ENCODE peak calls at places on chromosomes 3 and 15, in eight cellular contexts. One of them, this sample, is unnamed.

GRCh38 chr3:136750209-136750921 is 1.8 kb downstream of the STAG1 start:
- DNase-seq in sigmoid colon: no peak
- DNase-seq in left lung: no peak
- DNase-seq in body of pancreas: no peak
- DNase-seq in brain microvascular endothelial cell: no peak
- DNase-seq in pancreas: no peak
- DNase-seq in fibroblast of lung: peak
- DNase-seq in colonic mucosa: no peak
- DNase-seq in this sample: no peak

GRCh38 chr3:87287025-87287424 is 10.6 kb upstream of the POU1F1 start:
- DNase-seq in sigmoid colon: no peak
- DNase-seq in left lung: no peak
- DNase-seq in fibroblast of lung: peak
- DNase-seq in pancreas: no peak
- DNase-seq in brain microvascular endothelial cell: peak
- DNase-seq in colonic mucosa: no peak
- DNase-seq in body of pancreas: no peak
- DNase-seq in this sample: no peak

GRCh38 chr3:9253327-9253726 is 3.9 kb upstream of the SRGAP3 start:
- DNase-seq in sigmoid colon: no peak
- DNase-seq in pancreas: no peak
- DNase-seq in fibroblast of lung: peak
- DNase-seq in left lung: no peak
- DNase-seq in colonic mucosa: no peak
- DNase-seq in body of pancreas: no peak
- DNase-seq in brain microvascular endothelial cell: no peak
- DNase-seq in this sample: no peak

GRCh38 chr15:24772709-24773373 is 97.3 kb downstream of the NPAP1 start:
- DNase-seq in sigmoid colon: peak
- DNase-seq in fibroblast of lung: peak
- DNase-seq in body of pancreas: peak
- DNase-seq in left lung: peak
- DNase-seq in colonic mucosa: peak
- DNase-seq in pancreas: peak
- DNase-seq in brain microvascular endothelial cell: peak
- DNase-seq in this sample: peak

GRCh38 chr3:40800343-40800742 is 275.6 kb downstream of the ZNF621 start:
- DNase-seq in colonic mucosa: no peak
- DNase-seq in pancreas: no peak
- DNase-seq in sigmoid colon: peak
- DNase-seq in body of pancreas: no peak
- DNase-seq in brain microvascular endothelial cell: peak
- DNase-seq in fibroblast of lung: peak
- DNase-seq in left lung: no peak
- DNase-seq in this sample: peak

GRCh38 chr3:105970283-105970682 is 101.5 kb upstream of the CBLB start:
- DNase-seq in brain microvascular endothelial cell: no peak
- DNase-seq in colonic mucosa: peak
- DNase-seq in body of pancreas: no peak
- DNase-seq in left lung: no peak
- DNase-seq in sigmoid colon: no peak
- DNase-seq in fibroblast of lung: peak
- DNase-seq in pancreas: no peak
- DNase-seq in this sample: peak

GRCh38 chr3:46903341-46904302 is 26.1 kb downstream of the PTH1R start:
- DNase-seq in sigmoid colon: peak
- DNase-seq in left lung: no peak
- DNase-seq in colonic mucosa: no peak
- DNase-seq in body of pancreas: no peak
- DNase-seq in brain microvascular endothelial cell: peak
- DNase-seq in pancreas: no peak
- DNase-seq in fibroblast of lung: peak
- DNase-seq in this sample: peak

GRCh38 chr15:98758224-98758623 is 109.9 kb downstream of the IGF1R start:
- DNase-seq in colonic mucosa: no peak
- DNase-seq in sigmoid colon: no peak
- DNase-seq in brain microvascular endothelial cell: no peak
- DNase-seq in pancreas: no peak
- DNase-seq in fibroblast of lung: no peak
- DNase-seq in left lung: no peak
- DNase-seq in body of pancreas: no peak
- DNase-seq in this sample: no peak

GRCh38 chr3:192408721-192409151 is 318.6 kb downstream of the FGF12 start:
- DNase-seq in pancreas: no peak
- DNase-seq in sigmoid colon: no peak
- DNase-seq in brain microvascular endothelial cell: no peak
- DNase-seq in left lung: peak
- DNase-seq in colonic mucosa: no peak
- DNase-seq in fibroblast of lung: peak
- DNase-seq in body of pancreas: no peak
- DNase-seq in this sample: no peak

GRCh38 chr3:29313074-29313473 is 32.2 kb downstream of the RBMS3 start:
- DNase-seq in body of pancreas: no peak
- DNase-seq in pancreas: no peak
- DNase-seq in sigmoid colon: no peak
- DNase-seq in brain microvascular endothelial cell: no peak
- DNase-seq in left lung: no peak
- DNase-seq in fibroblast of lung: peak
- DNase-seq in colonic mucosa: no peak
- DNase-seq in this sample: no peak

GRCh38 chr15:41695750-41696436 is 35.7 kb downstream of the MGA start:
- DNase-seq in pancreas: no peak
- DNase-seq in fibroblast of lung: peak
- DNase-seq in body of pancreas: no peak
- DNase-seq in left lung: no peak
- DNase-seq in brain microvascular endothelial cell: peak
- DNase-seq in colonic mucosa: no peak
- DNase-seq in sigmoid colon: no peak
- DNase-seq in this sample: peak

GRCh38 chr15:40234783-40235182 is 4.1 kb upstream of the PAK6 start:
- DNase-seq in sigmoid colon: no peak
- DNase-seq in brain microvascular endothelial cell: no peak
- DNase-seq in body of pancreas: no peak
- DNase-seq in pancreas: no peak
- DNase-seq in left lung: no peak
- DNase-seq in fibroblast of lung: no peak
- DNase-seq in colonic mucosa: no peak
- DNase-seq in this sample: peak

GRCh38 chr3:72665701-72666443 is 182.4 kb downstream of the SHQ1 start:
- DNase-seq in body of pancreas: peak
- DNase-seq in sigmoid colon: no peak
- DNase-seq in brain microvascular endothelial cell: peak
- DNase-seq in pancreas: peak
- DNase-seq in colonic mucosa: peak
- DNase-seq in left lung: no peak
- DNase-seq in fibroblast of lung: no peak
- DNase-seq in this sample: no peak

GRCh38 chr3:17021614-17022013 is 136.9 kb downstream of the PLCL2 start:
- DNase-seq in fibroblast of lung: no peak
- DNase-seq in colonic mucosa: no peak
- DNase-seq in body of pancreas: no peak
- DNase-seq in sigmoid colon: no peak
- DNase-seq in pancreas: no peak
- DNase-seq in left lung: no peak
- DNase-seq in brain microvascular endothelial cell: no peak
- DNase-seq in this sample: no peak

GRCh38 chr15:77034620-77035467 is 36.1 kb downstream of the TSPAN3 start:
- DNase-seq in body of pancreas: peak
- DNase-seq in fibroblast of lung: no peak
- DNase-seq in pancreas: peak
- DNase-seq in sigmoid colon: peak
- DNase-seq in left lung: peak
- DNase-seq in brain microvascular endothelial cell: no peak
- DNase-seq in colonic mucosa: peak
- DNase-seq in this sample: no peak

GRCh38 chr3:134082582-134082981 is 52.9 kb upstream of the SLCO2A1 start:
- DNase-seq in body of pancreas: no peak
- DNase-seq in fibroblast of lung: no peak
- DNase-seq in colonic mucosa: no peak
- DNase-seq in pancreas: no peak
- DNase-seq in sigmoid colon: no peak
- DNase-seq in brain microvascular endothelial cell: no peak
- DNase-seq in left lung: no peak
- DNase-seq in this sample: no peak

GRCh38 chr15:92670625-92671024 is 15.1 kb upstream of the FAM174B start:
- DNase-seq in pancreas: no peak
- DNase-seq in colonic mucosa: no peak
- DNase-seq in brain microvascular endothelial cell: no peak
- DNase-seq in body of pancreas: no peak
- DNase-seq in left lung: no peak
- DNase-seq in sigmoid colon: no peak
- DNase-seq in fibroblast of lung: no peak
- DNase-seq in this sample: no peak

GRCh38 chr15:88624156-88624970 is 3.2 kb downstream of the AEN start:
- DNase-seq in brain microvascular endothelial cell: no peak
- DNase-seq in body of pancreas: no peak
- DNase-seq in colonic mucosa: no peak
- DNase-seq in left lung: no peak
- DNase-seq in sigmoid colon: peak
- DNase-seq in fibroblast of lung: peak
- DNase-seq in pancreas: no peak
- DNase-seq in this sample: no peak

GRCh38 chr15:69499521-69500201 is 47.0 kb downstream of the RPLP1 start:
- DNase-seq in body of pancreas: no peak
- DNase-seq in pancreas: no peak
- DNase-seq in fibroblast of lung: no peak
- DNase-seq in colonic mucosa: no peak
- DNase-seq in left lung: no peak
- DNase-seq in sigmoid colon: no peak
- DNase-seq in brain microvascular endothelial cell: no peak
- DNase-seq in this sample: no peak

GRCh38 chr3:188562163-188562562 is 408.2 kb downstream of the LPP start:
- DNase-seq in body of pancreas: no peak
- DNase-seq in colonic mucosa: no peak
- DNase-seq in fibroblast of lung: no peak
- DNase-seq in brain microvascular endothelial cell: no peak
- DNase-seq in sigmoid colon: no peak
- DNase-seq in left lung: no peak
- DNase-seq in pancreas: no peak
- DNase-seq in this sample: no peak
- TF ChIP-seq CTCF in body of pancreas: no peak
- TF ChIP-seq CTCF in colonic mucosa: no peak
- TF ChIP-seq CTCF in fibroblast of lung: no peak
- TF ChIP-seq CTCF in brain microvascular endothelial cell: no peak
- TF ChIP-seq CTCF in sigmoid colon: no peak
- TF ChIP-seq CTCF in left lung: no peak
- TF ChIP-seq CTCF in pancreas: no peak
- TF ChIP-seq CTCF in this sample: no peak

DNA sequence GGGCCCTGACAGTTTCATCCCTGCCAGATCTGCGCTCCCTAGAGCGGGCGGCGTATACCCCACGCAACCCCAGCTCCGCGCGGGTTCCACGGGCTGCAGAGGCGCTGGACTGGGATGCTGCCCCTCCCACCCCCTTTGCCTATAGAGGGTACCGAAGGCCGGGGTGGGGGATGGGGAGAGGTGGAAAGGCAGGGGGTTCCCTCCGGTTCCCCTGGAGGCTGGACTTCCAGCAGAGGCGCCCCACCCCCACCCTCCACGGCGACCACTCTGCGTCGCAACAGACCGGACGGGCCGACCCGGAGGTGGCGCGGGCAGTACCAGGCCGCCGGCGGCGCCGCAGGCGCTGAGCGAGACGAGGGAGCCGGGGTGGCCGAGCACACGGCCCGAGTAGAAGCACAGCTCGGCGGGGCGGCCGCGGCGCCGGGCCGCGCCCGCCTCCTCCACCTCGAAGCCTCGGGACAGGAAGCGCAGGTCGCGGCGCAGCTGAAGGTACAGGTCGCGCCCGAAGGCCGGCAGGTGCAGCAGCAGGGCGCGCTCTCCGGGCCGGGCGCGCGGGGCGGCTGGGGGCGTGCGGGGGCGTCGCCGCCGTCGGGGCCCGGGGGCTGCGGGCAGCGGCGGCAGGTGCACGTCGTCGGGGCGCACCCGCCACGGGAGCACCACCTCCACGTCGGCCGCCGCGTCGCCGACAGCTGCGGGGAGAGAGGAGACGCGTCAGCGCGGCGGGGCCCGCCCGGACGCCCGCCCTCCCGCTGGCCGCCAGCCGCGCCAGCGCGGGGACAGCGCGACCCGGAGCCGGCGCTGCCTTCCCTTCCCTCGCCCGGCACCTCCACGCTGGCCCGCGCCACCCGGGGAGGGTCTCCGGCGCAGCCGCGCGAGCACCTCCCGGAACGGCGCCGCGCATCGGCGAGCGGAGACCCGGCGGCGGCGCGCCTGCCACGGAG is 784 bp downstream of the ADAMTS17 start:
- DNase-seq in brain microvascular endothelial cell: no peak
- DNase-seq in colonic mucosa: peak
- DNase-seq in body of pancreas: peak
- DNase-seq in left lung: peak
- DNase-seq in sigmoid colon: no peak
- DNase-seq in fibroblast of lung: no peak
- DNase-seq in pancreas: peak
- DNase-seq in this sample: peak
- H3K27ac ChIP-seq in brain microvascular endothelial cell: no peak
- H3K27ac ChIP-seq in colonic mucosa: no peak
- H3K27ac ChIP-seq in body of pancreas: peak
- H3K27ac ChIP-seq in left lung: no peak
- H3K27ac ChIP-seq in sigmoid colon: peak
- H3K27ac ChIP-seq in fibroblast of lung: no peak
- H3K27ac ChIP-seq in pancreas: peak
- H3K27ac ChIP-seq in this sample: peak

DNA sequence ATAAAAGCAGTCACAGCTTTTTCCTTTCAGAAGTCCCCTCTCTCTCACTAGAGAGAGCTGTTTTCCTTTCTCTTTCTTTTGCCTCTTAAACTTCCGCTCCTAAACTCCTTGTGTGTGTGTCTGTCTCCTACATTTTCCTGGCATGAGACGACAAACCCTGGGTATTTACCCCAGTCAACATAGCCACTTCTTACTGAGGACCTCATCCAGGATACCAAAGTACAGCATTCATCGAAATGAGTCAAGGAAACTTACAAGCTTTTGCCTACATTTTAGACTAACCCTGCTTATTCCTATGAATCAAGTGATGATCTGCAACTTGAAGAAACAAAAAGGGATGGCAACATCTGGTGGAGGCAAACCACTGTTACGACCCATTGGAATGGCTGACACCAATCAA is 16.7 kb downstream of the PATL2 start:
- DNase-seq in colonic mucosa: no peak
- DNase-seq in body of pancreas: no peak
- DNase-seq in left lung: no peak
- DNase-seq in pancreas: no peak
- DNase-seq in brain microvascular endothelial cell: no peak
- DNase-seq in fibroblast of lung: peak
- DNase-seq in sigmoid colon: no peak
- DNase-seq in this sample: no peak
- TF ChIP-seq CTCF in colonic mucosa: no peak
- TF ChIP-seq CTCF in body of pancreas: no peak
- TF ChIP-seq CTCF in left lung: no peak
- TF ChIP-seq CTCF in pancreas: no peak
- TF ChIP-seq CTCF in brain microvascular endothelial cell: no peak
- TF ChIP-seq CTCF in fibroblast of lung: no peak
- TF ChIP-seq CTCF in sigmoid colon: no peak
- TF ChIP-seq CTCF in this sample: no peak

DNA sequence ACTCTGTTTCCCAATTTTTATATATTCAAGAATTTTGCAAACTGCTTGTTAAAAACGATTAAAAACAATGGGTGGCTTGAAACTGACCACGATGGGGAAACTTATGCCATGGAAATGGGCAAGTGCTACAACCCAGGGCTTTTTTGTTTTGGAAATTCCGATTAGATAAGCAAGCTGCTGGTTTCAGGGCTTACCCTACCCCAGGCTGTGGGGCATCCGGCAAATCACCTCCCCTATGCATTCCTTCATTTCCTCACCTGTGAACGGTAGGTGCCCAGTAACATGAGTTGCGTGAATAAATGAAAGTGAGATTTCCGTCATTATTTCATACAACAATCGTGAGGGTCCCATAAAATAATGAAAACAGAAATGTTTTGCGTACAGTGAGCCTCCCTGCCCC is 34.3 kb downstream of the ST6GAL1 start:
- DNase-seq in pancreas: no peak
- DNase-seq in sigmoid colon: no peak
- DNase-seq in colonic mucosa: no peak
- DNase-seq in brain microvascular endothelial cell: no peak
- DNase-seq in fibroblast of lung: no peak
- DNase-seq in left lung: no peak
- DNase-seq in body of pancreas: no peak
- DNase-seq in this sample: no peak
- H3K27ac ChIP-seq in pancreas: no peak
- H3K27ac ChIP-seq in sigmoid colon: no peak
- H3K27ac ChIP-seq in colonic mucosa: no peak
- H3K27ac ChIP-seq in brain microvascular endothelial cell: no peak
- H3K27ac ChIP-seq in fibroblast of lung: no peak
- H3K27ac ChIP-seq in left lung: no peak
- H3K27ac ChIP-seq in body of pancreas: peak
- H3K27ac ChIP-seq in this sample: no peak

This sample was measured in RWPE1.